ENCODE peak calls at places on chromosome 3, in nine cellular contexts. T, K, P, D, H, M, L, X and O are unnamed samples.

GRCh38 chr3:5186854-5187151 is 704 bp upstream of the EDEM1 start:
- DNase-seq in T (no peak), K (no peak), P (peak), D (no peak), H (peak), M (no peak), L (no peak), X (no peak), O (no peak)

GRCh38 chr3:127439621-127440020 is 150.9 kb downstream of the TPRA1 start:
- DNase-seq in T (no peak), K (no peak), P (no peak), D (no peak), H (no peak), M (no peak), L (no peak), X (no peak), O (no peak)

GRCh38 chr3:12458901-12459300 is 25.4 kb upstream of the TSEN2 start:
- DNase-seq in T (no peak), K (no peak), P (no peak), D (no peak), H (no peak), M (no peak), L (no peak), X (no peak), O (no peak)

GRCh38 chr3:132654190-132654589 is 5.4 kb downstream of the ACAD11 start:
- DNase-seq in T (no peak), K (no peak), P (no peak), D (no peak), H (no peak), M (no peak), L (no peak), X (no peak), O (no peak)

GRCh38 chr3:11944052-11944673 is 60.0 kb upstream of the SYN2 start:
- DNase-seq in T (peak), K (no peak), P (peak), D (no peak), H (peak), M (peak), L (no peak), X (peak), O (peak)

GRCh38 chr3:70832035-70832795 is 519.8 kb upstream of the MDFIC2 start:
- DNase-seq in T (no peak), K (peak), P (no peak), D (no peak), H (peak), M (no peak), L (no peak), X (no peak), O (no peak)

GRCh38 chr3:124639406-124640237 is 90.6 kb upstream of the UMPS start:
- DNase-seq in T (no peak), K (no peak), P (no peak), D (no peak), H (no peak), M (no peak), L (no peak), X (no peak), O (no peak)

GRCh38 chr3:21185816-21186314 is 565.1 kb downstream of the ZNF385D start:
- DNase-seq in T (no peak), K (no peak), P (no peak), D (no peak), H (no peak), M (no peak), L (no peak), X (no peak), O (no peak)

GRCh38 chr3:78337801-78338211 is 1297.9 kb downstream of the ROBO2 start:
- DNase-seq in T (no peak), K (no peak), P (no peak), D (no peak), H (no peak), M (no peak), L (no peak), X (no peak), O (no peak)

GRCh38 chr3:49165771-49166751 is at the start of gene CCDC71:
- DNase-seq in T (peak), K (peak), P (peak), D (peak), H (peak), M (peak), L (peak), X (peak), O (peak)
- TF ChIP-seq POLR2A in T (peak), K (no peak), P (peak), D (no peak), H (peak), M (peak), L (peak), X (no peak), O (peak)

GRCh38 chr3:43288850-43289249 is 2.5 kb downstream of the SNRK start:
- DNase-seq in T (no peak), K (no peak), P (peak), D (no peak), H (no peak), M (no peak), L (no peak), X (no peak), O (no peak)

GRCh38 chr3:43288366-43288765 is 2.0 kb downstream of the SNRK start:
- DNase-seq in T (no peak), K (no peak), P (no peak), D (no peak), H (peak), M (no peak), L (no peak), X (no peak), O (no peak)

GRCh38 chr3:43286115-43286885 is at the start of gene SNRK:
- DNase-seq in T (peak), K (peak), P (peak), D (peak), H (peak), M (peak), L (peak), X (peak), O (peak)

GRCh38 chr3:43286886-43287301 is 554 bp downstream of the SNRK start:
- DNase-seq in T (no peak), K (no peak), P (no peak), D (no peak), H (no peak), M (peak), L (no peak), X (no peak), O (no peak)

GRCh38 chr3:43287514-43287913 is 1.2 kb downstream of the SNRK start:
- DNase-seq in T (no peak), K (no peak), P (no peak), D (no peak), H (peak), M (no peak), L (no peak), X (no peak), O (no peak)
- TF ChIP-seq POLR2A in T (no peak), K (no peak), P (no peak), D (no peak), H (no peak), M (no peak), L (no peak), X (no peak), O (no peak)

GRCh38 chr3:9390265-9390888 is 7.0 kb upstream of the SETD5 start:
- DNase-seq in T (no peak), K (no peak), P (no peak), D (no peak), H (no peak), M (no peak), L (no peak), X (no peak), O (no peak)
- TF ChIP-seq POLR2A in T (no peak), K (no peak), P (peak), D (no peak), H (no peak), M (no peak), L (no peak), X (no peak), O (no peak)

GRCh38 chr3:25335429-25335828 is 92.6 kb upstream of the RARB start:
- DNase-seq in T (no peak), K (no peak), P (no peak), D (no peak), H (no peak), M (no peak), L (no peak), X (no peak), O (no peak)
- TF ChIP-seq POLR2A in T (no peak), K (no peak), P (no peak), D (no peak), H (no peak), M (no peak), L (no peak), X (no peak), O (no peak)

GRCh38 chr3:62688050-62688449 is 187.2 kb downstream of the CADPS start:
- DNase-seq in T (no peak), K (no peak), P (no peak), D (no peak), H (no peak), M (no peak), L (no peak), X (no peak), O (no peak)
- TF ChIP-seq POLR2A in T (no peak), K (no peak), P (no peak), D (no peak), H (no peak), M (no peak), L (no peak), X (no peak), O (no peak)

GRCh38 chr3:53189276-53189675 is 28.3 kb downstream of the PRKCD start:
- DNase-seq in T (no peak), K (no peak), P (no peak), D (no peak), H (no peak), M (no peak), L (no peak), X (no peak), O (no peak)

GRCh38 chr3:53191836-53192480 is 30.9 kb downstream of the PRKCD start:
- DNase-seq in T (no peak), K (no peak), P (no peak), D (no peak), H (no peak), M (no peak), L (no peak), X (no peak), O (no peak)

GRCh38 chr3:53192608-53193007 is 31.6 kb downstream of the PRKCD start:
- DNase-seq in T (peak), K (no peak), P (no peak), D (peak), H (no peak), M (no peak), L (no peak), X (no peak), O (no peak)

GRCh38 chr3:53188720-53189119 is 27.7 kb downstream of the PRKCD start:
- DNase-seq in T (no peak), K (no peak), P (no peak), D (no peak), H (no peak), M (no peak), L (no peak), X (no peak), O (no peak)

GRCh38 chr3:53190659-53191058 is 29.6 kb downstream of the PRKCD start:
- DNase-seq in T (no peak), K (no peak), P (no peak), D (no peak), H (no peak), M (no peak), L (no peak), X (no peak), O (no peak)
- TF ChIP-seq POLR2A in T (no peak), K (no peak), P (no peak), D (no peak), H (no peak), M (no peak), L (no peak), X (no peak), O (no peak)

GRCh38 chr3:50090985-50091384 is 2.3 kb downstream of the RBM5 start:
- DNase-seq in T (no peak), K (no peak), P (no peak), D (no peak), H (no peak), M (no peak), L (no peak), X (no peak), O (no peak)

GRCh38 chr3:50089603-50089945 is 855 bp downstream of the RBM5 start:
- DNase-seq in T (peak), K (no peak), P (no peak), D (no peak), H (peak), M (peak), L (no peak), X (no peak), O (peak)

GRCh38 chr3:50100956-50101845 is 12.5 kb downstream of the RBM5 start:
- DNase-seq in T (no peak), K (no peak), P (no peak), D (no peak), H (peak), M (no peak), L (no peak), X (no peak), O (no peak)

GRCh38 chr3:50095352-50095998 is 6.8 kb downstream of the RBM5 start:
- DNase-seq in T (no peak), K (no peak), P (no peak), D (no peak), H (peak), M (no peak), L (no peak), X (no peak), O (no peak)
- TF ChIP-seq POLR2A in T (no peak), K (no peak), P (no peak), D (no peak), H (no peak), M (no peak), L (no peak), X (no peak), O (no peak)

DNA sequence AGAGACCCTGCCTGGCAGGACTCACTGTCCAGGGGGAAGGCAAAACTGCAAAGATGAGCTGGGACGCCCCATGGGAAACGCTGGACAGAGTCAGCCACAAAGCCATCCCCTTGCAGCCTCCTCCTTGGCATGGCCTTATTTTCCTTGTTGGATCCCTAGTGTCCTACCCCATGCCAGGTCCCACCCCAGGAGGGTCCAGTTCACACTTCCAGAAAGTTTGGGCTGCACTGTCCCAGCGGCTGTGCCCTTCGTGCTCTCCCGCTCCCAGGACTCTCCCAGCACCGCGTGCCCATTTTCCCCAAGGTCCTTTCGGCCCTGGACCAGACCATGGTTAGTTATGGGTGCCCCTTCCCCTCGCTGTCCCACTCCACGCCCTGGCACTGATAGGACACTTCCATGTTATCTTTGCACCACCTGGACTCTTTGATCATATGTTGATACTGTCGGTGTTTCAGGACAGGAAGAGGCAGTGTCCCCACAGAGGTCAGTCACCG is 5.8 kb upstream of the NRROS start:
- DNase-seq in T (no peak), K (no peak), P (no peak), D (no peak), H (no peak), M (no peak), L (no peak), X (no peak), O (no peak)
- TF ChIP-seq POLR2A in T (no peak), K (no peak), P (no peak), D (no peak), H (no peak), M (no peak), L (no peak), X (no peak), O (no peak)

DNA sequence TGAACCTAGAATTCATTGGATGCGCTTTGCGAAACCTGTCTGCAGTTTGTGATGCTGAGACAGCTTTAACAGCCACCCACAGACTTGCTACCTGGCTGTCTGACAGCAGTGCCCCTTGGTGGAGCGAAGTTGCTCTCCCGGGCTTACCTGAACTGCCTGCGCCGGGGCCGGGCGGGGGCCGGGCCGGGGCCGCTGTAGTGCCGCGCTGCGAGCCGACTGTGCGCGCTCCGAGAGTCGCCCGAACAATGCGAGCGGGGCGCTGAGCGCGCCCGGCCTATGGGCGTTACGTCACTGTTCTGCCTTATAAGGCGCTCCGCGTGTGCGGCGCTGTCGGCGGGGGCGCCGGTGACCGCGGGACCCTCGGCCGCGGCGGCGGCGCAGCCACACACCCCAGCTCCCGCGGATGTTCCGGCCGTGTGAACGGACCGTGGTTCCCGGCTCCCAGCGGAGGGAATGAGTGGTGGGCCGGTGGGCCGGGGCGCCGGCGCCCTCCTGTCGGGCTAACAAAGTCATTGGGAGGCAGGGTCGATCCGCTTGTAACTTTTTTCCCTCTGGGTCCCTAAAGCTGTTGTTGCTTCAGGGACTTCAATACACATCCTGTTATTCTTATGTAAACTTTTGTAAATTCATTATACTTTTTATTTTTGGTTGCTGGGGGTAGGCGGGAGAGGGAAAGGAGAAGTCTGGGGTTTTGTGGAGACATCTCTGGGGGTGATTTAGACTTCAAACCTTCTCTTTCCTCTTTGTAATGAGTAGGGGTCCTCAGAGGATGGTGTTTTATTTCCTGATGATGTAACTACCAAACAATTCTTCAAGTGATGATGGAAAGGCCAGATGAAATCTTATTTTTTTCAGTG is 58.5 kb downstream of the CMSS1 start:
- DNase-seq in T (peak), K (peak), P (peak), D (peak), H (peak), M (peak), L (peak), X (peak), O (peak)
- TF ChIP-seq POLR2A in T (peak), K (no peak), P (peak), D (peak), H (peak), M (no peak), L (peak), X (no peak), O (peak)